ENCODE peak calls at places on chromosomes 7 and 10, in eight cellular contexts. L is EH; I is fibroblast of pulmonary artery; P is B cell; G is HEK293T; M is effector memory CD4-positive, alpha-beta T cell; N is stimulated activated CD4-positive, alpha-beta T cell treated with anti-CD3 and anti-CD28 coated beads, Interleukin-2, amount 100 ng/mL, for 24 hours; Z is NCI-H2081. D is an unnamed sample.

GRCh38 chr10:54009672-54010071 is 791.4 kb downstream of the PCDH15 start:
- DNase-seq in L (no peak), I (no peak), P (no peak), G (no peak), M (no peak), N (no peak), Z (no peak), D (no peak)

GRCh38 chr10:53111529-53111928 is 338.9 kb upstream of the MBL2 start:
- DNase-seq in L (no peak), I (no peak), P (no peak), G (no peak), M (no peak), N (no peak), Z (no peak), D (no peak)

GRCh38 chr7:99143853-99144672 is at the start of gene SMURF1:
- DNase-seq in L (peak), I (peak), P (peak), G (peak), M (peak), N (peak), Z (peak), D (no peak)

GRCh38 chr7:150952331-150953050 is 25.6 kb downstream of the KCNH2 start:
- DNase-seq in L (no peak), I (no peak), P (no peak), G (no peak), M (no peak), N (no peak), Z (no peak), D (no peak)

GRCh38 chr7:24192701-24193100 is 91.3 kb upstream of the NPY start:
- DNase-seq in L (no peak), I (no peak), P (no peak), G (no peak), M (no peak), N (no peak), Z (no peak), D (no peak)

GRCh38 chr10:93991596-93992284 is 2.0 kb upstream of the PLCE1 start:
- DNase-seq in L (peak), I (peak), P (no peak), G (peak), M (no peak), N (no peak), Z (no peak), D (no peak)

GRCh38 chr7:156063241-156063810 is 251.1 kb upstream of the SHH start:
- DNase-seq in L (no peak), I (no peak), P (no peak), G (no peak), M (no peak), N (no peak), Z (no peak), D (no peak)

GRCh38 chr7:127390817-127391590 is 1.5 kb downstream of the ZNF800 start:
- DNase-seq in L (no peak), I (no peak), P (no peak), G (no peak), M (no peak), N (no peak), Z (no peak), D (no peak)

GRCh38 chr7:21011153-21011552 is 224.5 kb upstream of the SP8 start:
- DNase-seq in L (no peak), I (no peak), P (no peak), G (no peak), M (no peak), N (no peak), Z (no peak), D (no peak)

GRCh38 chr7:50994753-50995319 is 212.1 kb upstream of the GRB10 start:
- DNase-seq in L (no peak), I (no peak), P (no peak), G (no peak), M (no peak), N (no peak), Z (no peak), D (no peak)

GRCh38 chr10:88810196-88810961 is 7.8 kb downstream of the LIPM start:
- DNase-seq in L (peak), I (peak), P (peak), G (peak), M (no peak), N (no peak), Z (peak), D (peak)

GRCh38 chr7:36545291-36545690 is 155.6 kb downstream of the ANLN start:
- DNase-seq in L (no peak), I (no peak), P (no peak), G (no peak), M (no peak), N (no peak), Z (no peak), D (no peak)

GRCh38 chr10:93062499-93063216 is 2.1 kb downstream of the CYP26C1 start:
- DNase-seq in L (peak), I (peak), P (peak), G (no peak), M (no peak), N (peak), Z (no peak), D (no peak)

GRCh38 chr7:139092090-139092796 is 17.3 kb downstream of the ZC3HAV1 start:
- DNase-seq in L (no peak), I (no peak), P (no peak), G (no peak), M (no peak), N (no peak), Z (no peak), D (no peak)

GRCh38 chr10:61744469-61744868 is 81.7 kb downstream of the CABCOCO1 start:
- DNase-seq in L (no peak), I (no peak), P (no peak), G (no peak), M (no peak), N (peak), Z (peak), D (peak)

GRCh38 chr10:97684866-97685394 is 2.1 kb downstream of the AVPI1 start:
- DNase-seq in L (peak), I (peak), P (no peak), G (no peak), M (no peak), N (no peak), Z (no peak), D (no peak)

GRCh38 chr10:6074489-6075301 is 12.5 kb upstream of the IL2RA start:
- DNase-seq in L (peak), I (peak), P (no peak), G (no peak), M (no peak), N (no peak), Z (no peak), D (no peak)

GRCh38 chr7:44379366-44380178 is 54.2 kb upstream of the CAMK2B start:
- DNase-seq in L (peak), I (peak), P (no peak), G (no peak), M (no peak), N (no peak), Z (no peak), D (no peak)

GRCh38 chr7:30988346-30989005 is 24.7 kb downstream of the GHRHR start:
- DNase-seq in L (peak), I (peak), P (no peak), G (no peak), M (no peak), N (no peak), Z (no peak), D (no peak)

GRCh38 chr7:121195859-121196588 is 132.8 kb upstream of the WNT16 start:
- DNase-seq in L (peak), I (no peak), P (no peak), G (no peak), M (no peak), N (no peak), Z (no peak), D (no peak)

GRCh38 chr7:52413051-52413450 is 622.4 kb upstream of the POM121L12 start:
- DNase-seq in L (no peak), I (no peak), P (no peak), G (no peak), M (no peak), N (no peak), Z (no peak), D (no peak)

GRCh38 chr10:31319602-31320178 is 674 bp downstream of the ZEB1 start:
- DNase-seq in L (no peak), I (no peak), P (no peak), G (no peak), M (no peak), N (peak), Z (no peak), D (no peak)

GRCh38 chr10:84478155-84478554 is 149.8 kb downstream of the CCSER2 start:
- DNase-seq in L (no peak), I (peak), P (no peak), G (no peak), M (no peak), N (no peak), Z (no peak), D (no peak)

GRCh38 chr7:147833981-147834380 is 756.6 kb upstream of the C7orf33 start:
- DNase-seq in L (no peak), I (no peak), P (no peak), G (no peak), M (no peak), N (no peak), Z (no peak), D (no peak)

GRCh38 chr10:7202804-7203203 is 208.0 kb downstream of the SFMBT2 start:
- DNase-seq in L (no peak), I (no peak), P (no peak), G (no peak), M (no peak), N (no peak), Z (peak), D (no peak)

GRCh38 chr10:84820121-84820520 is 491.7 kb downstream of the CCSER2 start:
- DNase-seq in L (no peak), I (no peak), P (no peak), G (peak), M (no peak), N (no peak), Z (peak), D (no peak)

GRCh38 chr10:87544750-87545149 is 40.1 kb downstream of the MINPP1 start:
- DNase-seq in L (peak), I (peak), P (no peak), G (no peak), M (no peak), N (no peak), Z (no peak), D (no peak)

GRCh38 chr10:123559066-123559822 is 106.9 kb upstream of the GPR26 start:
- DNase-seq in L (peak), I (peak), P (peak), G (peak), M (peak), N (peak), Z (peak), D (no peak)

GRCh38 chr7:13181221-13181620 is 493.8 kb downstream of the ARL4A start:
- DNase-seq in L (no peak), I (peak), P (no peak), G (no peak), M (no peak), N (no peak), Z (peak), D (no peak)

GRCh38 chr7:90879924-90880323 is 283.8 kb downstream of the CDK14 start:
- DNase-seq in L (no peak), I (no peak), P (no peak), G (no peak), M (no peak), N (no peak), Z (no peak), D (no peak)

GRCh38 chr7:49389866-49390265 is 383.6 kb upstream of the VWC2 start:
- DNase-seq in L (no peak), I (no peak), P (no peak), G (no peak), M (no peak), N (no peak), Z (no peak), D (no peak)

GRCh38 chr7:152674860-152675760 is 831 bp downstream of the XRCC2 start:
- DNase-seq in L (peak), I (peak), P (no peak), G (peak), M (no peak), N (peak), Z (peak), D (no peak)

GRCh38 chr10:130416334-130416950 is 280.3 kb downstream of the GLRX3 start:
- DNase-seq in L (no peak), I (no peak), P (no peak), G (no peak), M (no peak), N (no peak), Z (no peak), D (no peak)

GRCh38 chr10:14723052-14723689 is 51.5 kb downstream of the FAM107B start:
- DNase-seq in L (no peak), I (no peak), P (peak), G (no peak), M (peak), N (no peak), Z (no peak), D (no peak)

GRCh38 chr10:99758241-99758891 is 24.1 kb upstream of the ABCC2 start:
- DNase-seq in L (no peak), I (peak), P (no peak), G (no peak), M (no peak), N (no peak), Z (no peak), D (no peak)

GRCh38 chr7:96388620-96389383 is 66.9 kb upstream of the SLC25A13 start:
- DNase-seq in L (peak), I (peak), P (no peak), G (no peak), M (no peak), N (no peak), Z (no peak), D (no peak)

GRCh38 chr10:114437456-114438292 is 33.4 kb upstream of the AFAP1L2 start:
- DNase-seq in L (peak), I (peak), P (no peak), G (peak), M (no peak), N (no peak), Z (no peak), D (no peak)

GRCh38 chr7:115724400-115725056 is 306.0 kb downstream of the TFEC start:
- DNase-seq in L (no peak), I (peak), P (no peak), G (peak), M (no peak), N (no peak), Z (peak), D (no peak)